ENCODE peak calls at places on chromosomes 16 and 17, in four cellular contexts. K is neuronal stem cell, E is IMR-90, R is mesenchymal stem cell. L is an unnamed sample. For H3K4me1, the result is how much of the 10 kb centered on the place peaks cover.

GRCh38 chr16:75296606-75297005 is 45.2 kb upstream of the BCAR1 start:
- DNase-seq in K (no peak), E (peak), R (peak), L (no peak)

GRCh38 chr16:69873783-69874182 is 77.4 kb upstream of the CLEC18A start:
- DNase-seq in K (no peak), E (no peak), R (no peak), L (no peak)

GRCh38 chr17:31680126-31680525 is 178.9 kb downstream of the COPRS start:
- DNase-seq in K (no peak), E (no peak), R (no peak), L (no peak)

GRCh38 chr17:82830249-82830661 is 9.6 kb downstream of the ZNF750 start:
- DNase-seq in K (no peak), E (peak), R (no peak), L (no peak)

GRCh38 chr16:48444574-48444973 is 59.4 kb upstream of the SIAH1 start:
- DNase-seq in K (no peak), E (peak), R (peak), L (no peak)

GRCh38 chr16:64428463-64428862 is 693.4 kb downstream of the CDH11 start:
- DNase-seq in K (no peak), E (peak), R (peak), L (no peak)

GRCh38 chr17:38320482-38320881 is 23.3 kb downstream of the GPR179 start:
- DNase-seq in K (no peak), E (no peak), R (no peak), L (peak)

GRCh38 chr16:68732068-68732680 is 4.9 kb upstream of the CDH1 start:
- DNase-seq in K (no peak), E (no peak), R (no peak), L (peak)

GRCh38 chr17:81579821-81580321 is 27.7 kb upstream of the FAAP100 start:
- DNase-seq in K (no peak), E (peak), R (peak), L (no peak)

GRCh38 chr17:12768267-12768666 is 21.0 kb upstream of the ARHGAP44 start:
- DNase-seq in K (no peak), E (no peak), R (no peak), L (no peak)
- H3K4me1 ChIP-seq in K (under half), E (under half), R (under half), L (under half)

DNA sequence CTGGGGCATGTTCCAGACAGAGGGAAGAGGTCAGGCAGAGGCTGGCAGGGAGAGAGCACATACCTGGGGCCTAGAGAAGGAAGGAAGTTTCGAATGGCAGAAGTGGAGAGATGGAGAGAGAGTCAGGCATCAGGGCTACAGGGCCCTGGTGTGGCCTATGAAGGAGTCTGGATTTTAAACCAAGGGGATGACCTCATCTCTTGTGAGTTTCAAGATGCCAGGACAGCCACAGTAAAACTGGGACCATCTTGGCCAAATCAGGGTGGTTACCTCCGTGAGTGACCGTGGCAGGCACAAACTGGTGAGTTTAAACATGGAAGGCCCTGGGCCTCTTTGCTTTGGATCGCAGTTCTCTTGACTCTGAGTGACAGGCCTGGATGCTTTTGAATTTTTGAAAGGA is 7.6 kb upstream of the ATP2C2 start:
- DNase-seq in K (no peak), E (no peak), R (no peak), L (no peak)
- H4K8ac ChIP-seq in K (no peak), E (no peak), R (no peak), L (no peak)

GRCh38 chr17:75349589-75349988 is 55.9 kb downstream of the GRB2 start:
- DNase-seq in K (no peak), E (no peak), R (no peak), L (no peak)
- H3K4me1 ChIP-seq in K (under half), E (under half), R (under half), L (under half)

DNA sequence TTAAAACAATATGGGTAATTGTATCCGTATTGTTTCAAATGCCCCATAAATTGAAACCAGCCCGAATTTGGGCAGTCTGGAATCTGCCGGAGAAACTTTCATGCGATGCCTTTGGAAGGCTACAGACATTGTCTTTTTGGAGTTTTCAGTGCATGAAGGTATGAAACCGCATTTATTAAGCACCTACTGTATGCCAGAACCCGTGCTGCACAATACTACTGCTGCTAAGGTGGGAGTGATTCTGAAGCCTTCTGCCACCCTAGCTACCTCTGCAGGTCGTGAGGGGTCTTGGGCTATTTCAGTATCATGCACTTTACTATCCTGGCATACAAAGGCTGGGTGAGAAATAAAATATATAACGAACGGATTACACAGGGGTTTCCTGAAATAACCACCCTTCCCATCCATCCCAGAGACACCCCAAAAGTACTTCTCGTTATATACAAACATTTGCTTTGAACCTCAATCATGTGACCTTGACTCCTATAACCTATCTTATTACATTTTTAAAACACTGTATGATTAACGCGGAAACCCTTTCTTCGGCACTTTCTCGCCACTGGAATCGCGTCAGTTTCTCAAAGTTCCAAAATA is 1.0 kb upstream of the MSI2 start:
- DNase-seq in K (no peak), E (no peak), R (no peak), L (no peak)
- H4K8ac ChIP-seq in K (no peak), E (no peak), R (peak), L (no peak)